ENCODE peak calls at places on chromosomes 12 and 14, in ten cellular contexts. E is activated CD4-positive, alpha-beta T cell treated with anti-CD3 and anti-CD28 coated beads, Interleukin-2, amount 50 U/mL, for 1 hour; A is globus pallidus; C is A549; P is lung; V is HuH-7; X is non-pigmented ciliary epithelial cell; S is bronchial epithelial cell; K is GM23338; U is HEK293T. B is an unnamed sample.

GRCh38 chr12:29818925-29819324 is 35.2 kb upstream of the TMTC1 start:
- DNase-seq in E (no peak), A (no peak), C (no peak), P (no peak), V (no peak), X (no peak), S (no peak), K (no peak), U (no peak), B (no peak)

GRCh38 chr14:29518335-29518734 is 409.3 kb downstream of the PRKD1 start:
- DNase-seq in E (no peak), A (no peak), C (no peak), P (no peak), V (no peak), X (no peak), S (peak), K (no peak), U (no peak), B (no peak)

GRCh38 chr14:94921870-94922585 is 152.1 kb upstream of the GSC start:
- DNase-seq in E (no peak), A (no peak), C (no peak), P (no peak), V (no peak), X (no peak), S (no peak), K (no peak), U (no peak), B (no peak)

GRCh38 chr12:33596061-33596460 is 156.4 kb upstream of the SYT10 start:
- DNase-seq in E (no peak), A (no peak), C (no peak), P (no peak), V (no peak), X (no peak), S (peak), K (no peak), U (no peak), B (no peak)

GRCh38 chr14:89702151-89702936 is 252.2 kb downstream of the EFCAB11 start:
- DNase-seq in E (no peak), A (peak), C (no peak), P (no peak), V (no peak), X (peak), S (peak), K (no peak), U (no peak), B (peak)

GRCh38 chr12:122951406-122951805 is 14.9 kb downstream of the ABCB9 start:
- DNase-seq in E (no peak), A (no peak), C (peak), P (no peak), V (no peak), X (no peak), S (peak), K (no peak), U (no peak), B (no peak)

GRCh38 chr12:104738371-104738710 is 219.7 kb downstream of the SLC41A2 start:
- DNase-seq in E (no peak), A (no peak), C (no peak), P (no peak), V (no peak), X (no peak), S (peak), K (no peak), U (no peak), B (no peak)

GRCh38 chr12:5197127-5197526 is 153.4 kb downstream of the KCNA5 start:
- DNase-seq in E (no peak), A (no peak), C (no peak), P (no peak), V (no peak), X (peak), S (peak), K (no peak), U (no peak), B (no peak)

GRCh38 chr14:56555921-56556570 is 23.6 kb upstream of the TMEM260 start:
- DNase-seq in E (no peak), A (peak), C (peak), P (no peak), V (peak), X (peak), S (peak), K (peak), U (peak), B (peak)

GRCh38 chr12:132593938-132594358 is 16.4 kb downstream of the LRCOL1 start:
- DNase-seq in E (no peak), A (peak), C (peak), P (peak), V (peak), X (peak), S (peak), K (peak), U (peak), B (peak)

GRCh38 chr14:101442451-101442850 is 118.8 kb upstream of the DIO3 start:
- DNase-seq in E (peak), A (no peak), C (no peak), P (no peak), V (no peak), X (no peak), S (no peak), K (no peak), U (no peak), B (no peak)

GRCh38 chr12:57764662-57765002 is 2.2 kb downstream of the CYP27B1 start:
- DNase-seq in E (no peak), A (no peak), C (no peak), P (no peak), V (no peak), X (no peak), S (no peak), K (peak), U (no peak), B (no peak)

GRCh38 chr14:100333867-100334266 is 10.7 kb downstream of the SLC25A47 start:
- DNase-seq in E (no peak), A (no peak), C (no peak), P (no peak), V (no peak), X (no peak), S (no peak), K (no peak), U (no peak), B (no peak)

GRCh38 chr12:124053855-124054254 is 80.8 kb downstream of the ZNF664 start:
- DNase-seq in E (no peak), A (peak), C (peak), P (peak), V (peak), X (no peak), S (peak), K (peak), U (peak), B (peak)

GRCh38 chr12:53051881-53052412 is 2.1 kb downstream of the TNS2 start:
- DNase-seq in E (no peak), A (no peak), C (no peak), P (peak), V (no peak), X (no peak), S (no peak), K (no peak), U (no peak), B (no peak)

GRCh38 chr12:89212339-89212771 is 139.9 kb downstream of the DUSP6 start:
- DNase-seq in E (no peak), A (no peak), C (no peak), P (no peak), V (no peak), X (no peak), S (peak), K (no peak), U (no peak), B (peak)

GRCh38 chr12:125148316-125148715 is 83.1 kb downstream of the AACS start:
- DNase-seq in E (no peak), A (no peak), C (no peak), P (no peak), V (no peak), X (no peak), S (peak), K (no peak), U (no peak), B (no peak)

GRCh38 chr12:63075376-63076000 is 75.5 kb downstream of the AVPR1A start:
- DNase-seq in E (no peak), A (no peak), C (no peak), P (no peak), V (no peak), X (no peak), S (no peak), K (no peak), U (no peak), B (no peak)

GRCh38 chr12:27123642-27124041 is 41.3 kb upstream of the C12orf71 start:
- DNase-seq in E (no peak), A (no peak), C (peak), P (no peak), V (peak), X (no peak), S (peak), K (peak), U (no peak), B (peak)

GRCh38 chr14:92351750-92352149 is 28.8 kb downstream of the SLC24A4 start:
- DNase-seq in E (no peak), A (no peak), C (no peak), P (no peak), V (no peak), X (no peak), S (no peak), K (no peak), U (no peak), B (no peak)

GRCh38 chr12:124923906-124924734 is 9.7 kb upstream of the UBC start:
- DNase-seq in E (no peak), A (no peak), C (peak), P (no peak), V (no peak), X (no peak), S (peak), K (peak), U (no peak), B (no peak)